ENCODE peak calls at places on chromosomes 4 and X, in four cellular contexts. I, W, F and K are unnamed samples. For H3K79me1, the result is how much of the 10 kb centered on the place peaks cover.

GRCh38 chr4:89111833-89112563 is 665 bp downstream of the TIGD2 start:
- DNase-seq in W (peak), F (no peak), I (no peak), K (peak)

GRCh38 chr4:146087856-146088255 is 87.7 kb upstream of the LSM6 start:
- DNase-seq in I (no peak), W (no peak), F (no peak), K (no peak)

GRCh38 chr4:106083065-106083464 is 187.8 kb downstream of the NPNT start:
- DNase-seq in I (no peak), F (no peak), W (no peak), K (no peak)

GRCh38 chr4:145938618-145939177 is at the start of gene ZNF827:
- DNase-seq in W (peak), I (peak), F (peak), K (peak)

GRCh38 chr4:35534946-35535345 is 709.4 kb downstream of the ARAP2 start:
- DNase-seq in F (no peak), I (no peak), W (no peak), K (no peak)

GRCh38 chr4:151231915-151232595 is 44.9 kb upstream of the PRSS48 start:
- DNase-seq in F (no peak), I (no peak), W (peak), K (peak)

GRCh38 chr4:26937136-26937535 is 76.5 kb downstream of the STIM2 start:
- DNase-seq in F (no peak), W (no peak), I (no peak), K (no peak)

GRCh38 chrX:16946971-16947562 is 609 bp downstream of the REPS2 start:
- DNase-seq in F (no peak), W (no peak), I (no peak), K (peak)

GRCh38 chr4:57190651-57191481 is 80.7 kb upstream of the IGFBP7 start:
- DNase-seq in F (peak), W (peak), I (peak), K (peak)

GRCh38 chr4:180909279-180909678 is 1333.9 kb upstream of the TENM3 start:
- DNase-seq in I (peak), F (peak), W (no peak), K (no peak)

GRCh38 chr4:150381671-150382427 is 200.1 kb upstream of the MAB21L2 start:
- DNase-seq in W (no peak), I (no peak), F (no peak), K (peak)

GRCh38 chr4:133188433-133189175 is 39.5 kb downstream of the PCDH10 start:
- DNase-seq in W (peak), F (no peak), I (no peak), K (no peak)

GRCh38 chr4:96025031-96025430 is 185.1 kb downstream of the PDHA2 start:
- DNase-seq in F (no peak), I (no peak), W (no peak), K (no peak)

GRCh38 chrX:2334237-2334636 is 166.5 kb downstream of the DHRSX start:
- DNase-seq in F (no peak), W (no peak), I (no peak), K (no peak)

GRCh38 chr4:26150948-26151347 is 169.9 kb upstream of the RBPJ start:
- DNase-seq in W (peak), F (no peak), I (no peak), K (no peak)

GRCh38 chr4:55169352-55169959 is 44.1 kb upstream of the KDR start:
- DNase-seq in I (peak), W (peak), F (peak), K (no peak)

GRCh38 chr4:4549534-4549933 is 7.7 kb upstream of the STX18 start:
- DNase-seq in I (no peak), W (no peak), F (no peak), K (no peak)

GRCh38 chr4:182746876-182747275 is 170.3 kb downstream of the DCTD start:
- DNase-seq in W (no peak), I (no peak), F (no peak), K (no peak)

GRCh38 chr4:142883433-142883832 is 37.3 kb upstream of the INPP4B start:
- DNase-seq in F (no peak), W (peak), I (no peak), K (no peak)

GRCh38 chrX:17182317-17182716 is 192.7 kb upstream of the NHS start:
- DNase-seq in F (no peak), I (no peak), W (no peak), K (no peak)

GRCh38 chr4:77375866-77376607 is 219.0 kb downstream of the CCNG2 start:
- DNase-seq in F (no peak), W (no peak), I (no peak), K (no peak)

GRCh38 chr4:133146574-133147198 is 2.4 kb upstream of the PCDH10 start:
- DNase-seq in W (peak), F (peak), I (peak), K (no peak)

GRCh38 chr4:8391071-8391470 is 49.5 kb downstream of the ACOX3 start:
- DNase-seq in I (no peak), F (no peak), W (no peak), K (no peak)

GRCh38 chrX:30627818-30628652 is 25.2 kb upstream of the GK start:
- DNase-seq in W (peak), F (no peak), I (no peak), K (no peak)

GRCh38 chr4:87353592-87353991 is 30.9 kb upstream of the HSD17B13 start:
- DNase-seq in F (peak), W (peak), I (peak), K (peak)

GRCh38 chrX:130171446-130172126 is at the start of gene RAB33A:
- DNase-seq in W (peak), I (peak), F (no peak), K (peak)

GRCh38 chr4:64960516-64960915 is 551.3 kb upstream of the TECRL start:
- DNase-seq in F (no peak), I (no peak), W (no peak), K (no peak)

GRCh38 chr4:54272051-54272450 is 43.0 kb downstream of the PDGFRA start:
- DNase-seq in F (no peak), I (no peak), W (no peak), K (peak)

GRCh38 chr4:26032572-26033320 is 118.7 kb downstream of the SMIM20 start:
- DNase-seq in W (peak), I (no peak), F (no peak), K (no peak)

GRCh38 chr4:176404591-176404990 is 84.8 kb downstream of the SPCS3 start:
- DNase-seq in F (no peak), I (no peak), W (peak), K (no peak)

GRCh38 chrX:120306640-120307039 is 4.6 kb downstream of the TMEM255A start:
- DNase-seq in W (no peak), I (no peak), F (no peak), K (no peak)

GRCh38 chrX:3820170-3820569 is 106.7 kb upstream of the PRKX start:
- DNase-seq in W (peak), I (no peak), F (no peak), K (peak)

GRCh38 chr4:38071801-38072567 is 111.8 kb downstream of the PTTG2 start:
- DNase-seq in W (peak), I (no peak), F (no peak), K (peak)

GRCh38 chr4:22668702-22669101 is 24.0 kb upstream of the GBA3 start:
- DNase-seq in F (no peak), I (no peak), W (no peak), K (no peak)

GRCh38 chr4:66929748-66930147 is 615.6 kb downstream of the CENPC start:
- DNase-seq in F (no peak), W (no peak), I (no peak), K (no peak)

GRCh38 chr4:47038263-47038662 is 6.9 kb downstream of the GABRB1 start:
- DNase-seq in F (no peak), I (no peak), W (no peak), K (no peak)

GRCh38 chr4:16722386-16722785 is 176.1 kb downstream of the LDB2 start:
- DNase-seq in W (no peak), F (no peak), I (no peak), K (peak)

GRCh38 chrX:40423299-40423698 is 157.5 kb upstream of the ATP6AP2 start:
- DNase-seq in F (no peak), I (no peak), W (peak), K (no peak)

GRCh38 chr4:70544279-70544870 is 26.0 kb downstream of the AMTN start:
- DNase-seq in I (no peak), W (peak), F (peak), K (no peak)

GRCh38 chr4:118338518-118338917 is 14.3 kb downstream of the PRSS12 start:
- DNase-seq in I (no peak), F (no peak), W (no peak), K (no peak)

GRCh38 chr4:118338981-118339765 is 13.6 kb downstream of the PRSS12 start:
- DNase-seq in I (no peak), F (no peak), W (no peak), K (no peak)

GRCh38 chr4:118335774-118336173 is 17.0 kb downstream of the PRSS12 start:
- DNase-seq in W (no peak), I (no peak), F (no peak), K (no peak)

GRCh38 chr4:118340109-118340508 is 12.7 kb downstream of the PRSS12 start:
- DNase-seq in W (no peak), I (no peak), F (no peak), K (no peak)

GRCh38 chr4:118337954-118338353 is 14.8 kb downstream of the PRSS12 start:
- DNase-seq in I (no peak), F (no peak), W (no peak), K (no peak)
- H2AK5ac ChIP-seq in I (no peak), F (no peak), W (no peak), K (no peak)

DNA sequence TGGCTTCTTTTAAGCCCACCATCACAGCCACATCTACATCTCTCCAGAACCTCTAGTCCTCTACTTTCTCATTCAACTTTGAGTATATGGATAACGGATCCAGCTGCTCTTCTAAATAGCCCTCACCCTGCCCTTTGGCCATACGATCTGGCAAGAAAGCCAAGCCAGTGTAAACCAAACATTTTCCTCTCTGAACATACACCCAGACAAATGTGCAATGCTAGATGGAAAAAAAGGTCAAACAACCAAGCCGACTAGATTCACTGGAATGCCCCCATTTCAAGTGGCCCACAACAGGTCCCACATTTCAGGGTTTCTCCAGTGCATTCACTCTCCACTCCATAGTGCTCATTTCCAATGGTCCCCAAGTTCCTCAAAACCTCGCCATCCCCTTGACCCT is 24.0 kb downstream of the USP46 start:
- DNase-seq in I (no peak), F (no peak), W (peak), K (no peak)
- H3K79me1 ChIP-seq in I (under half), F (under half), W (under half), K (under half)

GRCh38 chr4:90745176-90745575 is 618.0 kb downstream of the CCSER1 start:
- DNase-seq in F (no peak), I (no peak), W (no peak), K (no peak)
- H2AK5ac ChIP-seq in F (no peak), I (no peak), W (no peak), K (no peak)

GRCh38 chr4:186604124-186604627 is 48.8 kb upstream of the MTNR1A start:
- DNase-seq in W (no peak), I (no peak), F (no peak), K (no peak)

GRCh38 chr4:186602978-186603377 is 47.6 kb upstream of the MTNR1A start:
- DNase-seq in W (no peak), F (no peak), I (no peak), K (no peak)

GRCh38 chr4:186607490-186607889 is 52.1 kb upstream of the MTNR1A start:
- DNase-seq in I (no peak), W (no peak), F (no peak), K (no peak)

GRCh38 chr4:186606593-186606992 is 51.2 kb upstream of the MTNR1A start:
- DNase-seq in F (no peak), I (no peak), W (peak), K (peak)

GRCh38 chr4:186605261-186605865 is 50.0 kb upstream of the MTNR1A start:
- DNase-seq in I (no peak), F (no peak), W (no peak), K (no peak)
- H3K79me1 ChIP-seq in I (under half), F (under half), W (under half), K (under half)

DNA sequence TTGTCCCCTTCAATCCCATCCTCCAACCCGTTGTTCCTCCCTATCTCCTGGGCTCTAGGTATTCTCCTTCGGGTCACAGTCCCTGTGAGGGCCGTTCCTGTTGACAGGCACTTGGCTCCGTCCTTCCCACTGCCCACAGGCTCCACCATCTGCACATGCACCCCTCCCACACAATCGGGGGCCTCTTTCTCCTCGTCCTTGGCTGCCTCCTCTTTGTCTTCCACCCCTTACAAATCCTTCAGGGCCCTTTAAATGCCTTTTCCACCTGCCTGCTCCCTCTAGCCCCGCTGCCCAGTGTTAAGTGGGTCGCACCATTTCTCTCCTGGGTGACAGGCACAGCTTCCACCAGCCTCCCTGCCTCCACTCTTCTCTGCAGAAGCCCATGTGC is 2.7 kb upstream of the AVPR2 start:
- DNase-seq in I (peak), F (no peak), W (no peak), K (no peak)
- H2AK5ac ChIP-seq in I (no peak), F (no peak), W (no peak), K (peak)

GRCh38 chr4:128859887-128860774 is 50.6 kb downstream of the JADE1 start:
- DNase-seq in I (no peak), W (peak), F (no peak), K (no peak)
- H3K79me1 ChIP-seq in I (under half), W (under half), F (under half), K (under half)

GRCh38 chr4:140212171-140212570 is 58.2 kb upstream of the MAML3 start:
- DNase-seq in F (no peak), I (no peak), W (no peak), K (no peak)
- H2AK5ac ChIP-seq in F (no peak), I (no peak), W (no peak), K (no peak)

GRCh38 chr4:98614655-98615054 is 43.8 kb downstream of the TSPAN5 start:
- DNase-seq in I (no peak), W (no peak), F (no peak), K (no peak)

GRCh38 chr4:98617358-98618047 is 40.9 kb downstream of the TSPAN5 start:
- DNase-seq in W (no peak), I (no peak), F (no peak), K (no peak)

GRCh38 chr4:98614081-98614480 is 44.3 kb downstream of the TSPAN5 start:
- DNase-seq in I (no peak), W (no peak), F (no peak), K (no peak)

GRCh38 chr4:98613453-98614075 is 44.8 kb downstream of the TSPAN5 start:
- DNase-seq in I (no peak), W (peak), F (no peak), K (no peak)

DNA sequence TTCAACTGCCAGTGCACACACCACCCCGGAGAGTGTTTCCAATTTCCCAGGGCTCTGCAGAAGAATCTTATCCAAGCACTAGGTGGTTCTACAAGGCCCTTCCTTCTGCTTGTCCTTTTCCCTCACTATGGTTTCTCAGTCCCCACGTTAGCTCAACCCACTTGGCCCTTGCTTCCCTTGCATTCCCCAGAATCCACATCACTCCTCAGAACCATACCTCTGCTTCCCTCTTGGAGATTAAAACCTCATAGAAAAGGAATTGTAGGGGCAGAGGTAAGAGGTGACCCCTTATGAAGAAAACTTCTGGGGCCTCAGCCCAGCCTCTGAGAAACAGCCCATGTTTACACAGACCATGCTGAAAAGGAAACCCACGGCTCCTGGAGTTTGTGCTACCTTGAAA is 42.4 kb downstream of the TSPAN5 start:
- DNase-seq in W (no peak), F (no peak), I (no peak), K (no peak)
- H3K79me1 ChIP-seq in W (under half), F (under half), I (under half), K (under half)